ENCODE peak calls at places on chromosomes 4 and X, in four cellular contexts. H is progenitor cell of endocrine pancreas, I is fibroblast of lung, M is hepatocyte. Y is an unnamed sample.

GRCh38 chrX:107823456-107823855 is 2.2 kb upstream of the MID2 start:
- DNase-seq in H (no peak), M (no peak), I (peak), Y (no peak)

GRCh38 chr4:40811886-40812857 is 62.4 kb downstream of the NSUN7 start:
- DNase-seq in H (no peak), I (peak), M (no peak), Y (no peak)

GRCh38 chr4:71974681-71975080 is 57.1 kb upstream of the NPFFR2 start:
- DNase-seq in H (no peak), I (peak), M (peak), Y (no peak)

GRCh38 chrX:367866-368265 is 18.8 kb downstream of the PPP2R3B start:
- DNase-seq in H (no peak), I (no peak), M (no peak), Y (no peak)

GRCh38 chr4:8777320-8778196 is 94.1 kb downstream of the HMX1 start:
- DNase-seq in M (no peak), I (no peak), H (no peak), Y (no peak)

GRCh38 chr4:71338846-71339593 is at the start of gene SLC4A4:
- DNase-seq in I (peak), M (no peak), H (no peak), Y (no peak)

GRCh38 chrX:9133426-9133825 is 99.5 kb upstream of the FAM9B start:
- DNase-seq in I (peak), H (no peak), M (no peak), Y (no peak)

GRCh38 chr4:188780686-188781085 is 641.4 kb downstream of the TRIML1 start:
- DNase-seq in I (no peak), H (no peak), M (no peak), Y (no peak)

GRCh38 chr4:113695328-113696169 is 66.0 kb downstream of the CAMK2D start:
- DNase-seq in I (peak), M (peak), H (no peak), Y (no peak)

GRCh38 chr4:165592386-165592785 is 213.6 kb downstream of the CPE start:
- DNase-seq in H (no peak), I (no peak), M (no peak), Y (no peak)

GRCh38 chr4:38323141-38323634 is 340.8 kb upstream of the KLF3 start:
- DNase-seq in H (no peak), M (no peak), I (peak), Y (no peak)

GRCh38 chr4:14835708-14836107 is 166.6 kb upstream of the CPEB2 start:
- DNase-seq in H (no peak), I (no peak), M (no peak), Y (no peak)

GRCh38 chrX:23699636-23700194 is 32.4 kb downstream of the PRDX4 start:
- DNase-seq in I (peak), M (peak), H (no peak), Y (peak)

GRCh38 chrX:154378059-154378798 is 866 bp upstream of the EMD start:
- DNase-seq in I (peak), H (no peak), M (peak), Y (peak)

GRCh38 chrX:74458738-74459137 is 37.4 kb downstream of the SLC16A2 start:
- DNase-seq in M (peak), I (peak), H (no peak), Y (no peak)

DNA sequence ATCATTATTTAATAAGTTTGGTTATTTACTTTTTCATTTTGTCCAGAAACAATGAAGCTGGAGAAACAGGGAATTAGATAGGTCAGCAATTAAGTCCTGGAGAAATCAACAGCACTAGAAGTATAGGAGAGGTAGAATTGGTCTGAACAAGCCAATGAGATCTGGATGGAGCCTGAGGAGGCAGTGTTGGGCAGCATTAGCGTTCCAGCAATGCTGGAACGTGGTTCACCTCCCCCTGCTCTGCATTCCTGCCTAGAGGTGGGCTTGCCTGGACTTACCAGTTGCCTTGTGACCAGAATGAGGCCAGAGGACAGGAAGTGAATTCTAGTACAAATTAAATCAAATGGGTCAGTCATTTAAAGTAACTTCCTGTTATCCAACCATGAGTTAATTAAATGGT is 4.6 kb downstream of the RASSF6 start:
- DNase-seq in I (no peak), M (peak), H (no peak), Y (no peak)
- TF ChIP-seq CTCF in I (no peak), M (no peak), H (peak), Y (no peak)

GRCh38 chr4:159191989-159192388 is 89.1 kb downstream of the RAPGEF2 start:
- DNase-seq in I (peak), H (no peak), M (peak), Y (no peak)
- TF ChIP-seq CTCF in I (peak), H (peak), M (peak), Y (no peak)

GRCh38 chr4:42768125-42768748 is 111.3 kb upstream of the ATP8A1 start:
- DNase-seq in M (no peak), H (no peak), I (no peak), Y (no peak)
- TF ChIP-seq CTCF in M (no peak), H (peak), I (no peak), Y (no peak)

GRCh38 chr4:132865458-132865857 is 283.6 kb upstream of the PCDH10 start:
- DNase-seq in H (no peak), I (no peak), M (no peak), Y (no peak)
- TF ChIP-seq CTCF in H (no peak), I (no peak), M (no peak), Y (no peak)

GRCh38 chr4:189974056-189974455 is 33.4 kb downstream of the FRG1 start:
- DNase-seq in M (no peak), H (no peak), I (peak), Y (no peak)
- TF ChIP-seq CTCF in M (peak), H (no peak), I (peak), Y (no peak)

GRCh38 chrX:65534450-65535292 is at the start of gene LAS1L:
- DNase-seq in H (peak), M (peak), I (peak), Y (peak)
- TF ChIP-seq CTCF in H (no peak), M (no peak), I (no peak), Y (no peak)

GRCh38 chrX:132375941-132376340 is 112.9 kb downstream of the MBNL3 start:
- DNase-seq in I (peak), H (no peak), M (no peak), Y (no peak)
- TF ChIP-seq CTCF in I (peak), H (peak), M (no peak), Y (no peak)

Y was measured in natural killer cell.